ENCODE peak calls at places on chromosome 16, in seven cellular contexts. V is SK-N-SH, Y is GM12878, U is HCT116, R is H1, X is NT2/D1, O is K562. K is an unnamed sample.

GRCh38 chr16:24972608-24973220 is 42.5 kb downstream of the ARHGAP17 start:
- DNase-seq in V (no peak), Y (no peak), U (no peak), R (no peak), X (no peak), O (no peak), K (no peak)

GRCh38 chr16:66695935-66696668 is 441 bp downstream of the CMTM4 start:
- DNase-seq in V (no peak), Y (no peak), U (no peak), R (no peak), X (no peak), O (peak; percentile 53), K (no peak)

GRCh38 chr16:14284930-14285541 is 213.9 kb downstream of the MRTFB start:
- DNase-seq in V (no peak), Y (no peak), U (peak; percentile 63), R (no peak), X (no peak), O (no peak), K (peak; percentile 65)

GRCh38 chr16:81703177-81704155 is 75.6 kb upstream of the PLCG2 start:
- DNase-seq in V (no peak), Y (no peak), U (peak; percentile 26), R (no peak), X (no peak), O (peak; percentile 18), K (no peak)

GRCh38 chr16:16014329-16015224 is 65.2 kb downstream of the ABCC1 start:
- DNase-seq in V (no peak), Y (no peak), U (no peak), R (no peak), X (no peak), O (no peak), K (peak; percentile 93)

GRCh38 chr16:17272716-17273115 is 198.0 kb downstream of the XYLT1 start:
- DNase-seq in V (no peak), Y (no peak), U (no peak), R (no peak), X (no peak), O (no peak), K (no peak)

GRCh38 chr16:9534759-9535158 is 443.3 kb downstream of the HAPSTR1 start:
- DNase-seq in V (no peak), Y (no peak), U (no peak), R (no peak), X (no peak), O (no peak), K (no peak)

GRCh38 chr16:12092347-12092882 is 115.9 kb downstream of the SNX29 start:
- DNase-seq in V (no peak), Y (no peak), U (peak; percentile 7), R (no peak), X (no peak), O (no peak), K (peak; percentile 38)

GRCh38 chr16:67857547-67858233 is 10.2 kb upstream of the CENPT start:
- DNase-seq in V (no peak), Y (no peak), U (no peak), R (no peak), X (peak; percentile 81), O (peak; percentile 76), K (peak; percentile 96)

GRCh38 chr16:85709766-85710423 is 21.1 kb upstream of the GINS2 start:
- DNase-seq in V (no peak), Y (no peak), U (no peak), R (no peak), X (no peak), O (no peak), K (no peak)

GRCh38 chr16:17331991-17332390 is 138.8 kb downstream of the XYLT1 start:
- DNase-seq in V (no peak), Y (no peak), U (no peak), R (no peak), X (no peak), O (no peak), K (no peak)

GRCh38 chr16:24988137-24988535 is 27.0 kb downstream of the ARHGAP17 start:
- DNase-seq in V (no peak), Y (no peak), U (no peak), R (no peak), X (no peak), O (no peak), K (no peak)

DNA sequence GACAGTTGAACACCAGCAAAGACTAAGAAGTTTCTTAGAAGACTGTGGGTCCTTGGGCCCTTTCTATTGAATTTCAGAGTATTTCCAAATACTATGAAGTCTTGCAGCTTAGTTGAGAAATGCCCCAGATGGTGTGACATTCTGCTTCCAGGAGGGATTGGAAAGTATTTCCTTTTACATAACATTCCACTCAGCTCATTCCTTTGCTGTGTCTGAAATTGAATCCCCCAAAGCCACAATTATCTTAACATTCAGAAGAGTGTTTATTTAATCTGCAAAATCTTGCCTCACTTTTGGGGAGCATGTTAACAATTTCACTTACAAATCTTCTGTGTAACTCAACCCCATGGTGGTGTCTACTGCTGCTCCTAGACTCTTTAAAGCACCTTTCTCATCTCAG is 307.7 kb downstream of the WWOX start:
- DNase-seq in V (no peak), Y (no peak), U (no peak), R (no peak), X (no peak), O (no peak), K (no peak)
- H3K4me3 ChIP-seq in V (no peak overlapping the region), Y (no peak overlapping the region), U (no peak overlapping the region), R (no peak overlapping the region), X (no peak overlapping the region), O (no peak overlapping the region), K (no peak overlapping the region)

GRCh38 chr16:31143036-31143888 is 6.6 kb downstream of the PRSS36 start:
- DNase-seq in V (peak; percentile 14), Y (no peak), U (no peak), R (no peak), X (no peak), O (no peak), K (no peak)

GRCh38 chr16:31143889-31144148 is 6.0 kb downstream of the PRSS36 start:
- DNase-seq in V (no peak), Y (no peak), U (no peak), R (no peak), X (no peak), O (no peak), K (no peak)

GRCh38 chr16:31138621-31139578 is 3.4 kb upstream of the PRSS8 start:
- DNase-seq in V (peak; percentile 47), Y (no peak), U (peak; percentile 84), R (no peak), X (no peak), O (no peak), K (peak; percentile 41)

GRCh38 chr16:31142109-31143035 is 6.8 kb upstream of the PRSS8 start:
- DNase-seq in V (peak; percentile 100), Y (peak; percentile 89), U (peak; percentile 96), R (peak; percentile 98), X (peak; percentile 99), O (peak; percentile 99), K (peak; percentile 98)

DNA sequence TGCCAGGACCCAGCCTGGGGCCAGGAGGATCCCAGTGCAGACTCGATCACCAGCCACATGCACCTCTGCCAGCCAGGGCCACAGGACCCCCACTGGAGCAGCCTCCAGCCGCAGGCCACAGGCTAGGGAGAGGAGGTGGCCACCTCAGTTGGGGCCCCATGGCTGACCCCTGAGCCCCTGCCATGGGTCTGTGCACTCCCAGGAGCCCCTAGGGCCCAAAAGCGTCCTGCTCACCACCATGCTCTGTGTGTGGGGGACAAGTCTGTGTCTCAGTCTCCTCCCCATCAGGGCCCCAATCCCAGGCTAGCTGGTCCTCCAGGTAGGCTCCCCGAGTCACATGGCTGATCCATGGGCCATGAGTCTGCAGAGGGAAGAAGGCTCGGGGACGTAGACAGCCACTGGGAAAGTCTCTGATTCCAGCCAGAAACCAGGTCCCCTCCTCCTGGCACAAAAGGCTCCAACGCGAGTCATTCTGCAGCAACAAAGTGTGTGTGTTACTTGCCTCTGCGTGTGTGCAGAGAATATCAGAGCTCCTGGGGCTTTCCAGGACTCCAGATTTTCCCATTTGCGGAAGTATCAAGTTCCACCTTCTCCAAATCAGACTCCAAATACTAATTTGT is 6.1 kb upstream of the PRSS8 start:
- DNase-seq in V (peak; percentile 47), Y (no peak), U (no peak), R (no peak), X (no peak), O (peak; percentile 36), K (no peak)
- TF ChIP-seq YY1 in V (no peak), Y (no peak), U (no peak), R (no peak), X (no peak), O (no peak), K (no peak)

DNA sequence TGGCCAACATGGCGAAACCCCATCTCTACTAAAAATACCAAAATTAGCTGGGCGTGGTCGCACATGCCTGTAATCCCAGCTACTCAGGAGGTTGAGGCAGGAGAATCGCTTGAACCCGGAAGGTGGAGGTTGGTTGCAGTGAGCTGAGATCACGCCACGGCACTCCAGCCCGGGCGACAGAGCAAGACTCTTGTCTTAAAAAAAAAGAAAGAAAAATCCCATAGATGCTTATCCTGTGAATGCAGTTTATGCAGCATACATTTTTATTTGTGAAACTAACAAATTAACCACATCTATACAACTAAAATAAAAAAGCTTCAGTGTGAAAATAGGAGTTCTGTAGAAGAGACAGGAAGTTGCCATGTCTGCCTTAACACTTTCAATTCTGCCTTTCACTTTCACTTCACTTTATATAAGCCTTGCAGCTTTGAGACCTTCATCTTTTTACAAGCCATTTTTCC is 7.1 kb downstream of the IGSF6 start:
- DNase-seq in V (no peak), Y (peak; percentile 69), U (no peak), R (no peak), X (no peak), O (no peak), K (no peak)
- H3K4me3 ChIP-seq in V (no peak overlapping the region), Y (peak overlapping the region; percentile 58), U (no peak overlapping the region), R (no peak overlapping the region), X (no peak overlapping the region), O (no peak overlapping the region), K (no peak overlapping the region)

GRCh38 chr16:87367556-87367955 is 16.0 kb downstream of the FBXO31 start:
- DNase-seq in V (peak; percentile 66), Y (no peak), U (no peak), R (no peak), X (no peak), O (no peak), K (no peak)
- TF ChIP-seq YY1 in V (no peak), Y (no peak), U (no peak), R (no peak), X (no peak), O (no peak), K (no peak)

GRCh38 chr16:89193021-89193575 is 7.2 kb downstream of the SLC22A31 start:
- DNase-seq in V (peak; percentile 87), Y (no peak), U (peak; percentile 94), R (peak; percentile 90), X (peak; percentile 69), O (peak; percentile 93), K (peak; percentile 70)
- H3K4me3 ChIP-seq in V (peak overlapping the region; percentile 19), Y (no peak overlapping the region), U (peak overlapping the region; percentile 19), R (no peak overlapping the region), X (no peak overlapping the region), O (peak overlapping the region; percentile 19), K (no peak overlapping the region)

GRCh38 chr16:69311533-69312388 is 611 bp downstream of the VPS4A start:
- DNase-seq in V (peak; percentile 80), Y (no peak), U (no peak), R (no peak), X (no peak), O (peak; percentile 54), K (peak; percentile 65)
- TF ChIP-seq YY1 in V (no peak), Y (no peak), U (no peak), R (peak; percentile 2), X (no peak), O (no peak), K (no peak)